ENCODE peak calls at places on chromosomes 5 and 9, in nine cellular contexts. G, S, R, Y, F, N, B, V and M are unnamed samples.

GRCh38 chr5:72482046-72482445 is 25.2 kb downstream of the ZNF366 start:
- DNase-seq in G (no peak), S (no peak), R (no peak), Y (no peak), F (no peak), N (no peak), B (no peak), V (no peak), M (no peak)

GRCh38 chr9:133275105-133276000 is at the start of gene ABO:
- DNase-seq in G (no peak), S (peak), R (no peak), Y (no peak), F (no peak), N (no peak), B (no peak), V (no peak), M (no peak)

GRCh38 chr5:6713274-6714181 is at the start of gene TENT4A:
- DNase-seq in G (peak), S (no peak), R (peak), Y (no peak), F (no peak), N (no peak), B (no peak), V (peak), M (no peak)

GRCh38 chr5:177491429-177491945 is 5.9 kb downstream of the PDLIM7 start:
- DNase-seq in G (peak), S (peak), R (peak), Y (no peak), F (no peak), N (no peak), B (peak), V (no peak), M (no peak)

GRCh38 chr9:116687762-116688160 is 656 bp downstream of the TRIM32 start:
- DNase-seq in G (peak), S (no peak), R (peak), Y (no peak), F (no peak), N (no peak), B (no peak), V (no peak), M (no peak)

GRCh38 chr5:1163366-1163765 is 38.0 kb upstream of the SLC6A19 start:
- DNase-seq in G (no peak), S (no peak), R (no peak), Y (no peak), F (no peak), N (no peak), B (no peak), V (no peak), M (no peak)

GRCh38 chr9:34985311-34985899 is 4.1 kb upstream of the DNAJB5 start:
- DNase-seq in G (peak), S (peak), R (peak), Y (peak), F (no peak), N (no peak), B (peak), V (peak), M (no peak)

GRCh38 chr9:20832775-20833174 is 148.7 kb downstream of the FOCAD start:
- DNase-seq in G (no peak), S (no peak), R (no peak), Y (peak), F (no peak), N (no peak), B (no peak), V (no peak), M (no peak)

GRCh38 chr5:133205649-133206048 is 153.8 kb downstream of the HSPA4 start:
- DNase-seq in G (peak), S (no peak), R (no peak), Y (peak), F (no peak), N (no peak), B (no peak), V (no peak), M (no peak)

GRCh38 chr9:21096172-21096900 is 18.6 kb upstream of the IFNB1 start:
- DNase-seq in G (peak), S (no peak), R (peak), Y (peak), F (no peak), N (no peak), B (no peak), V (no peak), M (peak)

GRCh38 chr9:112711050-112711689 is 6.7 kb downstream of the INIP start:
- DNase-seq in G (peak), S (no peak), R (peak), Y (peak), F (no peak), N (no peak), B (peak), V (no peak), M (peak)

GRCh38 chr9:113568081-113568435 is 104.5 kb downstream of the RGS3 start:
- DNase-seq in G (no peak), S (no peak), R (no peak), Y (no peak), F (no peak), N (no peak), B (no peak), V (no peak), M (no peak)

GRCh38 chr5:73764586-73764985 is 138.6 kb downstream of the ARHGEF28 start:
- DNase-seq in G (peak), S (no peak), R (peak), Y (peak), F (no peak), N (peak), B (no peak), V (no peak), M (no peak)

GRCh38 chr5:75048457-75048953 is 3.9 kb downstream of the GCNT4 start:
- DNase-seq in G (peak), S (no peak), R (peak), Y (peak), F (no peak), N (no peak), B (no peak), V (no peak), M (no peak)

GRCh38 chr5:16889203-16889971 is 46.7 kb downstream of the MYO10 start:
- DNase-seq in G (peak), S (no peak), R (no peak), Y (peak), F (no peak), N (no peak), B (peak), V (no peak), M (no peak)

GRCh38 chr5:132497488-132497997 is 7.0 kb upstream of the IRF1 start:
- DNase-seq in G (peak), S (no peak), R (peak), Y (peak), F (no peak), N (no peak), B (no peak), V (peak), M (no peak)

GRCh38 chr9:83239787-83240186 is 176.8 kb upstream of the RASEF start:
- DNase-seq in G (no peak), S (no peak), R (no peak), Y (no peak), F (no peak), N (no peak), B (no peak), V (no peak), M (no peak)

GRCh38 chr5:80479713-80480112 is 8.2 kb upstream of the FAM151B start:
- DNase-seq in G (no peak), S (no peak), R (no peak), Y (no peak), F (no peak), N (no peak), B (no peak), V (no peak), M (no peak)

GRCh38 chr9:98099346-98099745 is 19.7 kb downstream of the TRIM14 start:
- DNase-seq in G (no peak), S (no peak), R (no peak), Y (no peak), F (no peak), N (no peak), B (no peak), V (no peak), M (no peak)

GRCh38 chr5:111685969-111686368 is 71.0 kb downstream of the NREP start:
- DNase-seq in G (no peak), S (no peak), R (no peak), Y (no peak), F (no peak), N (no peak), B (peak), V (no peak), M (no peak)

GRCh38 chr5:112649882-112650281 is 87.8 kb upstream of the APC start:
- DNase-seq in G (no peak), S (no peak), R (no peak), Y (no peak), F (no peak), N (no peak), B (no peak), V (no peak), M (peak)

GRCh38 chr5:160271396-160271795 is 41.0 kb downstream of the CCNJL start:
- DNase-seq in G (no peak), S (no peak), R (no peak), Y (peak), F (no peak), N (no peak), B (no peak), V (no peak), M (no peak)

GRCh38 chr9:18256574-18256973 is 217.4 kb upstream of the ADAMTSL1 start:
- DNase-seq in G (peak), S (no peak), R (peak), Y (no peak), F (no peak), N (no peak), B (no peak), V (no peak), M (no peak)

GRCh38 chr9:18141681-18142080 is 332.3 kb upstream of the ADAMTSL1 start:
- DNase-seq in G (no peak), S (no peak), R (no peak), Y (no peak), F (no peak), N (no peak), B (no peak), V (no peak), M (no peak)

GRCh38 chr5:107217721-107218130 is 453.0 kb downstream of the EFNA5 start:
- DNase-seq in G (no peak), S (no peak), R (no peak), Y (no peak), F (no peak), N (no peak), B (no peak), V (peak), M (no peak)